ENCODE peak calls at places on chromosomes 5 and 9, in five cellular contexts. B, I, V, N and L are unnamed samples.

GRCh38 chr5:82623094-82623514 is 344.9 kb upstream of the RPS23 start:
- DNase-seq in B (no peak), I (no peak), V (no peak), N (peak; percentile 41), L (peak; percentile 87)

GRCh38 chr9:81526587-81526986 is 162.8 kb downstream of the TLE1 start:
- DNase-seq in V (no peak), B (no peak), I (no peak), N (no peak), L (no peak)

GRCh38 chr5:13648822-13649221 is 295.7 kb downstream of the DNAH5 start:
- DNase-seq in N (no peak), I (no peak), B (no peak), V (no peak), L (no peak)

GRCh38 chr5:61082516-61083280 is 79.6 kb downstream of the SMIM15 start:
- DNase-seq in N (no peak), V (no peak), B (peak; percentile 14), I (no peak), L (no peak)

GRCh38 chr9:29730096-29730621 is 2156.9 kb upstream of the C9orf72 start:
- DNase-seq in V (no peak), I (no peak), N (peak; percentile 39), B (no peak), L (no peak)

GRCh38 chr9:106761493-106761892 is 101.5 kb upstream of the ZNF462 start:
- DNase-seq in V (no peak), I (no peak), N (no peak), B (no peak), L (no peak)

GRCh38 chr9:101465330-101465915 is 29.8 kb upstream of the ALDOB start:
- DNase-seq in I (no peak), N (peak; percentile 81), V (no peak), B (peak; percentile 67), L (peak; percentile 69)

GRCh38 chr5:37370550-37370863 is 399 bp downstream of the NUP155 start:
- DNase-seq in B (no peak), N (no peak), V (peak; percentile 57), I (no peak), L (no peak)

GRCh38 chr9:9820411-9820810 is 792.4 kb downstream of the PTPRD start:
- DNase-seq in I (no peak), B (no peak), N (no peak), V (no peak), L (no peak)

GRCh38 chr5:38800044-38800443 is 45.8 kb upstream of the OSMR start:
- DNase-seq in B (no peak), V (no peak), I (no peak), N (no peak), L (no peak)

GRCh38 chr5:38455797-38456330 is 100.6 kb downstream of the LIFR start:
- DNase-seq in N (no peak), B (no peak), I (no peak), V (no peak), L (no peak)

GRCh38 chr5:151740336-151740942 is 18.0 kb downstream of the ATOX1 start:
- DNase-seq in I (no peak), V (peak; percentile 70), N (peak; percentile 92), B (peak; percentile 76), L (peak; percentile 30)

GRCh38 chr9:73151653-73152382 is at the start of gene ANXA1:
- DNase-seq in B (peak; percentile 86), N (peak; percentile 48), I (no peak), V (no peak), L (no peak)

GRCh38 chr5:77181596-77182304 is 28.7 kb upstream of the PDE8B start:
- DNase-seq in V (no peak), B (no peak), N (peak; percentile 33), I (no peak), L (no peak)

GRCh38 chr5:173745561-173745960 is 129.1 kb upstream of the BOD1 start:
- DNase-seq in V (no peak), N (no peak), I (no peak), B (no peak), L (no peak)

DNA sequence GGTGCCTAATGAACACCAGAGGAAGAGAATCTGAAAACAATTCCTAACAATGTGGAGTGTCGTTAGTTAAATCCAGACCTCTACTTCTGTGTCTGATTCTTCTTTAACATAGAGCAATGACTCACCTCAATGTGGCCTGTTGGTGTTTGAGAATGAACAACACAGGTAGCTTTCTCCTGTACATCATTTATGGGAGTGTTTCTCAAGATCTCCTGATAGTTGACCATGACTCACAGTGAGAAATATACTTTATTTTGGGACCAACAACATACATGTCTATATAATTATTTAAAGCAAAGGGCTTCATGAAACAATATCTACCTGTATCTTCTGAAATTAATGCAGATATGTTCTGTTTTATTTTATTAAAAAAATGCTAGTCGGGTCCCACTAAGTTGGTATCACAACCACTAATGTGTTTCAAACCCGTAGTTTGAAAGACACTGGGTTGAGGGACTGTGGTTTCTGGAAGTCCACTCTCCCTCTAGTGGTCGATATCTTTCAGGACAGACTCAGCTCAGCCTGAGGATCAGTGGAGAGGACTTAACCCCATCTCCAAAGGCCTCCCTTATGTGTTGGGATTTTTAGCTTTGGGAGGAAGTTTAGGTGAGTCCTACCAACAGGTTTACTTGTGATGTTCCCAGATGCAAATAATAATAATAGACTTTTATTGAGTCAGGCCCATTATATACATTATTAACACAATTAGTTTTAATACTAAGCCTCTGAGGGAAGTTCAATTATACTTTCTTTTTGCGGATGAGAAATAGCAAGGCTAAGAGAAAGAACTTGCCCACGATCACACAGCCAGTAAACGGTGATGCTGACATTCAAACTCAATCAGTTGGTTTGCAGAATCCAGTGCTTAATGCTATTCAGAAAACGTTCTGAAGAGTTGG is 70.0 kb upstream of the KLF9 start:
- DNase-seq in I (no peak), B (peak; percentile 53), V (peak; percentile 74), N (peak; percentile 74), L (peak; percentile 59)
- H2AFZ ChIP-seq in I (no peak overlapping the region), B (no peak overlapping the region), V (no peak overlapping the region), N (no peak overlapping the region), L (no peak overlapping the region)

GRCh38 chr5:93145767-93146166 is 435.3 kb downstream of the NR2F1-AS1 start:
- DNase-seq in B (peak; percentile 49), N (no peak), I (no peak), V (no peak), L (no peak)
- H2AFZ ChIP-seq in B (peak overlapping the region; percentile 8), N (no peak overlapping the region), I (no peak overlapping the region), V (no peak overlapping the region), L (no peak overlapping the region)

GRCh38 chr9:93434056-93434455 is 17.4 kb upstream of the FAM120A start:
- DNase-seq in V (no peak), N (no peak), I (no peak), B (no peak), L (no peak)

GRCh38 chr9:93435386-93435785 is 16.1 kb upstream of the FAM120A start:
- DNase-seq in N (no peak), V (no peak), I (no peak), B (no peak), L (no peak)

GRCh38 chr9:93431498-93432105 is 19.9 kb upstream of the FAM120A start:
- DNase-seq in V (no peak), I (no peak), B (no peak), N (peak; percentile 25), L (peak; percentile 24)

GRCh38 chr9:93436218-93436617 is 15.3 kb upstream of the FAM120A start:
- DNase-seq in B (no peak), I (no peak), V (no peak), N (no peak), L (no peak)

DNA sequence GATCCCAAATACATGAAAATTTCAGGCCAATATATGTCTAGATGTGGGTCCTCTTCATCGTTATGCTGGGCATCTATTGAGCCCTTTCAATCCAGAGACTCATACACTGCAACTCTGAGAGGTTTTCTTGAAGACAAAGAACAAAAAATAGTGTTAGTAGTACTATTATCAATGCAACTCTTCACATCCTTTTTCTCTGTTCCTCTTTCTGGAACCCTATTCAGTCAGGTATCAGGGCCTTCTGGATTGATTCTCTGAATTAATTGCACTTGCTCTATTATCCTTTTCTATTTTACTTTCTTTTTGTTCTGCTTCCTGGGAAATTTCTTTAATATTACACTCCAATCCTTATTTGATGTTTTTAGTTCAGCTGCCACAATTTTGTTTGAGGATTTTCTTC is 18.5 kb upstream of the FAM120A start:
- DNase-seq in B (no peak), I (no peak), V (no peak), N (no peak), L (no peak)
- H2AFZ ChIP-seq in B (no peak overlapping the region), I (no peak overlapping the region), V (no peak overlapping the region), N (no peak overlapping the region), L (no peak overlapping the region)

GRCh38 chr5:178327446-178327845 is 94.8 kb upstream of the PHYKPL start:
- DNase-seq in I (no peak), V (no peak), N (no peak), B (no peak), L (no peak)

GRCh38 chr5:178324481-178325310 is 92.1 kb upstream of the PHYKPL start:
- DNase-seq in I (no peak), V (no peak), N (no peak), B (no peak), L (no peak)

GRCh38 chr5:178326054-178326715 is 93.6 kb upstream of the PHYKPL start:
- DNase-seq in I (no peak), V (no peak), N (peak; percentile 55), B (no peak), L (no peak)

GRCh38 chr5:178323961-178324360 is 91.4 kb upstream of the PHYKPL start:
- DNase-seq in V (no peak), N (no peak), B (no peak), I (no peak), L (no peak)

GRCh38 chr5:178325311-178326053 is 92.9 kb upstream of the PHYKPL start:
- DNase-seq in B (no peak), V (no peak), I (no peak), N (no peak), L (no peak)
- H2AFZ ChIP-seq in B (no peak overlapping the region), V (no peak overlapping the region), I (no peak overlapping the region), N (no peak overlapping the region), L (no peak overlapping the region)

GRCh38 chr5:343461-344401 is 22.2 kb downstream of the AHRR start:
- DNase-seq in B (peak; percentile 34), V (peak; percentile 89), N (peak; percentile 85), I (no peak), L (peak; percentile 9)
- H2AFZ ChIP-seq in B (no peak overlapping the region), V (no peak overlapping the region), N (peak overlapping the region; percentile 49), I (peak overlapping the region; percentile 22), L (no peak overlapping the region)

DNA sequence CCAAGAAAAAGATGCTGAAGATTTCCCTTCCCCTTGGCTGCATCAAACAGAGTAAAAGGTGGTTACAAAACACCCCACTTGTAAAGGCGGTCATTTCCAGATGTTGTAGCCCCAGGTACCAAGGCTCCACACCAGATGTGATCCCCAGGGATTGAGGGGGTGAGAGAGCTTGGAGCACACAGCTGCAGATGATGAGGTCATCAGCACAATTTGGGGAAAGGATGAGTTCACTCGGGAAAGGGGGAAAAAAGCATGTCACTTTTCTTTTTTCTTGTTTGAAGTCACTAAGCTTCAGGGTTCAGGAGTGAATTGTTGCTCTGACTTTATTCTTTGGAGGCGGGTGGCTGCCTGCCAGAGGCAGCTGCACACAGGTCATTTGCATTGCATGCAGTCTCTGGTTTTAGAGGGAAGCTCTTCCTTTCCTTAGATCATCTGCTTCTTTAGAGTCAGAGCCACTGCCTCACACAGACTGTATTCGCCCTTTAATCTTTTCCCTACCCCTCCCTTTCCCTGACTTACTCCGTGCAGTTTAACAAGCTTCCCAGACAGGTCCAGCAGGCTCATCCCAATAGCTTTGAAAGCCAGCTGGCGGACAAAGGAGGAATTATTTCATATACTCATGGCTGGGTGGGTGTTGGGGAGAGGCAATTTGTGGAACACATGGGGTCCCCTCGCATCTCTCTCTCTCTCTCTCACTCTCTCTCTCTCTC is 409.3 kb upstream of the SLC24A2 start:
- DNase-seq in I (peak; percentile 1), V (peak; percentile 10), B (peak; percentile 65), N (peak; percentile 59), L (no peak)
- H2AFZ ChIP-seq in I (no peak overlapping the region), V (no peak overlapping the region), B (no peak overlapping the region), N (no peak overlapping the region), L (no peak overlapping the region)